ENCODE peak calls at places on chromosomes 1 and 21, in five cellular contexts. One of them, this sample, is unnamed.

GRCh38 chr1:231487019-231487418 is 41.5 kb upstream of the TSNAX start:
- DNase-seq in K562: no peak
- DNase-seq in HepG2: peak
- DNase-seq in HCT116: no peak
- DNase-seq in H1: no peak
- DNase-seq in this sample: no peak

GRCh38 chr1:211377539-211378461 is 51.2 kb downstream of the TRAF5 start:
- DNase-seq in H1: no peak
- DNase-seq in K562: no peak
- DNase-seq in HepG2: no peak
- DNase-seq in HCT116: no peak
- DNase-seq in this sample: no peak

GRCh38 chr21:44535963-44536362 is 4.0 kb downstream of the KRTAP10-1 start:
- DNase-seq in HCT116: no peak
- DNase-seq in K562: no peak
- DNase-seq in H1: peak
- DNase-seq in HepG2: no peak
- DNase-seq in this sample: no peak

GRCh38 chr1:155086856-155087535 is 8.4 kb downstream of the EFNA3 start:
- DNase-seq in H1: peak
- DNase-seq in HepG2: no peak
- DNase-seq in K562: no peak
- DNase-seq in HCT116: no peak
- DNase-seq in this sample: no peak

GRCh38 chr1:44072204-44072603 is 40.9 kb upstream of the SLC6A9 start:
- DNase-seq in H1: no peak
- DNase-seq in HepG2: no peak
- DNase-seq in K562: peak
- DNase-seq in HCT116: peak
- DNase-seq in this sample: no peak

GRCh38 chr1:63794927-63795326 is 21.1 kb downstream of the ROR1 start:
- DNase-seq in HCT116: no peak
- DNase-seq in K562: no peak
- DNase-seq in H1: peak
- DNase-seq in HepG2: no peak
- DNase-seq in this sample: no peak

GRCh38 chr1:116455509-116455908 is 82.5 kb downstream of the ATP1A1 start:
- DNase-seq in H1: no peak
- DNase-seq in HCT116: no peak
- DNase-seq in K562: no peak
- DNase-seq in HepG2: no peak
- DNase-seq in this sample: no peak

GRCh38 chr1:16396591-16396990 is 29.5 kb downstream of the SZRD1 start:
- DNase-seq in HCT116: no peak
- DNase-seq in H1: no peak
- DNase-seq in K562: no peak
- DNase-seq in HepG2: no peak
- DNase-seq in this sample: no peak

GRCh38 chr1:180860535-180860934 is 52.2 kb upstream of the KIAA1614 start:
- DNase-seq in HCT116: no peak
- DNase-seq in H1: no peak
- DNase-seq in HepG2: no peak
- DNase-seq in K562: no peak
- DNase-seq in this sample: no peak

GRCh38 chr1:119227446-119227845 is 87.0 kb upstream of the WARS2 start:
- DNase-seq in HCT116: no peak
- DNase-seq in K562: no peak
- DNase-seq in H1: no peak
- DNase-seq in HepG2: no peak
- DNase-seq in this sample: no peak

GRCh38 chr1:53481456-53481855 is 22.3 kb downstream of the DMRTB1 start:
- DNase-seq in H1: no peak
- DNase-seq in K562: no peak
- DNase-seq in HCT116: no peak
- DNase-seq in HepG2: no peak
- DNase-seq in this sample: no peak

GRCh38 chr1:163022129-163022528 is 47.0 kb upstream of the RGS4 start:
- DNase-seq in HepG2: no peak
- DNase-seq in K562: no peak
- DNase-seq in HCT116: no peak
- DNase-seq in H1: no peak
- DNase-seq in this sample: no peak

GRCh38 chr1:162676087-162676486 is 43.8 kb downstream of the DDR2 start:
- DNase-seq in HCT116: no peak
- DNase-seq in K562: no peak
- DNase-seq in H1: no peak
- DNase-seq in HepG2: no peak
- DNase-seq in this sample: no peak

GRCh38 chr1:67460648-67461500 is 30.7 kb upstream of the SERBP1 start:
- DNase-seq in K562: no peak
- DNase-seq in HepG2: no peak
- DNase-seq in H1: no peak
- DNase-seq in HCT116: no peak
- DNase-seq in this sample: no peak

GRCh38 chr1:218686258-218686657 is 341.1 kb downstream of the TGFB2 start:
- DNase-seq in K562: no peak
- DNase-seq in HepG2: no peak
- DNase-seq in H1: no peak
- DNase-seq in HCT116: no peak
- DNase-seq in this sample: no peak

GRCh38 chr1:31906557-31906956 is 31.6 kb downstream of the PTP4A2 start:
- DNase-seq in K562: no peak
- DNase-seq in H1: no peak
- DNase-seq in HepG2: no peak
- DNase-seq in HCT116: no peak
- DNase-seq in this sample: no peak

GRCh38 chr21:35540950-35541632 is 492.0 kb upstream of the RUNX1 start:
- DNase-seq in HCT116: no peak
- DNase-seq in K562: no peak
- DNase-seq in H1: no peak
- DNase-seq in HepG2: no peak
- DNase-seq in this sample: no peak

GRCh38 chr1:228210076-228210651 is 2.3 kb downstream of the OBSCN start:
- DNase-seq in HepG2: no peak
- DNase-seq in H1: no peak
- DNase-seq in K562: no peak
- DNase-seq in HCT116: peak
- DNase-seq in this sample: no peak

GRCh38 chr1:58447891-58448290 is 98.6 kb downstream of the OMA1 start:
- DNase-seq in K562: no peak
- DNase-seq in HepG2: no peak
- DNase-seq in HCT116: no peak
- DNase-seq in H1: no peak
- DNase-seq in this sample: no peak

GRCh38 chr1:113950908-113951307 is 21.8 kb downstream of the HIPK1 start:
- DNase-seq in HepG2: no peak
- DNase-seq in H1: no peak
- DNase-seq in K562: no peak
- DNase-seq in HCT116: no peak
- DNase-seq in this sample: no peak

GRCh38 chr1:226787071-226787470 is 48.0 kb upstream of the ITPKB start:
- DNase-seq in HCT116: no peak
- DNase-seq in HepG2: no peak
- DNase-seq in H1: no peak
- DNase-seq in K562: no peak
- DNase-seq in this sample: no peak

GRCh38 chr1:221634606-221635005 is 107.3 kb downstream of the DUSP10 start:
- DNase-seq in K562: no peak
- DNase-seq in HCT116: no peak
- DNase-seq in H1: no peak
- DNase-seq in HepG2: no peak
- DNase-seq in this sample: no peak

GRCh38 chr1:218209351-218209861 is 75.7 kb upstream of the RRP15 start:
- DNase-seq in HCT116: peak
- DNase-seq in H1: no peak
- DNase-seq in HepG2: no peak
- DNase-seq in K562: no peak
- DNase-seq in this sample: no peak

GRCh38 chr1:119806489-119806888 is 4.8 kb downstream of the REG4 start:
- DNase-seq in K562: no peak
- DNase-seq in HCT116: no peak
- DNase-seq in HepG2: no peak
- DNase-seq in H1: no peak
- DNase-seq in this sample: no peak

GRCh38 chr1:212498243-212498642 is 65.5 kb downstream of the NENF start:
- DNase-seq in H1: no peak
- DNase-seq in K562: no peak
- DNase-seq in HepG2: no peak
- DNase-seq in HCT116: no peak
- DNase-seq in this sample: no peak

GRCh38 chr1:161915051-161915503 is 108.6 kb downstream of the OLFML2B start:
- DNase-seq in K562: no peak
- DNase-seq in HCT116: no peak
- DNase-seq in HepG2: no peak
- DNase-seq in H1: no peak
- DNase-seq in this sample: peak

GRCh38 chr1:158077366-158078256 is 84.2 kb downstream of the KIRREL1 start:
- DNase-seq in HepG2: no peak
- DNase-seq in H1: no peak
- DNase-seq in K562: no peak
- DNase-seq in HCT116: no peak
- DNase-seq in this sample: no peak

GRCh38 chr1:7690496-7691182 is 80.5 kb upstream of the VAMP3 start:
- DNase-seq in HCT116: no peak
- DNase-seq in K562: no peak
- DNase-seq in HepG2: no peak
- DNase-seq in H1: no peak
- DNase-seq in this sample: no peak

DNA sequence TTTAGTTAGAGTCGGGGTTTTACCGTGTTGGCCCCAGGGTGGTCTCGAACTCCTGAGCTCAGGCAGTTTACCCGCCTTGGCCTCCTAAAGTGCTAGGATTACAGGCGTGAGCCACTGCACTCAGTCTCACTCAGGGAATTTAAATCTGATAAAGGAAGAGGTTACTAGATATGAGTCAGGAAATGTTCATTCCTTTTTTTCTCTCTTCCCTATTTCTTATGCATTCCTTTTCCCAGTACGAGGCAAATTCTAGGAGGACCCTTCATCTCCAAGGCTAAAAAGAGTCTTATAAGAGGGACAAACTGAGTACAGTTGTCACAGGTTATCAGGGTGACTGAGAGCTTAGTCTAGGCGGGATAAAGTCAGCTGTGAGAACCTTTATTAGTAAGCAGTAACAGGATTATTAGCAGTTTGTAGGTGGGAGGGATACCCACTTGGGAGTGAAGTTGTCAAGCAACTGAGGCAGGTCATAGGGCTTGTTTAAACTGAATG is 9.1 kb downstream of the MACF1 start:
- DNase-seq in K562: no peak
- DNase-seq in HCT116: no peak
- DNase-seq in HepG2: no peak
- DNase-seq in H1: no peak
- DNase-seq in this sample: no peak
- H3K4me2 ChIP-seq in K562: peak
- H3K4me2 ChIP-seq in HCT116: peak
- H3K4me2 ChIP-seq in HepG2: peak
- H3K4me2 ChIP-seq in H1: no peak
- H3K4me2 ChIP-seq in this sample: no peak

GRCh38 chr1:12473596-12474329 is 144.2 kb downstream of the DHRS3 start:
- DNase-seq in K562: no peak
- DNase-seq in H1: no peak
- DNase-seq in HCT116: no peak
- DNase-seq in HepG2: no peak
- DNase-seq in this sample: no peak
- TF ChIP-seq SRF in K562: no peak
- TF ChIP-seq SRF in H1: no peak
- TF ChIP-seq SRF in HCT116: no peak
- TF ChIP-seq SRF in HepG2: no peak
- TF ChIP-seq SRF in this sample: no peak

DNA sequence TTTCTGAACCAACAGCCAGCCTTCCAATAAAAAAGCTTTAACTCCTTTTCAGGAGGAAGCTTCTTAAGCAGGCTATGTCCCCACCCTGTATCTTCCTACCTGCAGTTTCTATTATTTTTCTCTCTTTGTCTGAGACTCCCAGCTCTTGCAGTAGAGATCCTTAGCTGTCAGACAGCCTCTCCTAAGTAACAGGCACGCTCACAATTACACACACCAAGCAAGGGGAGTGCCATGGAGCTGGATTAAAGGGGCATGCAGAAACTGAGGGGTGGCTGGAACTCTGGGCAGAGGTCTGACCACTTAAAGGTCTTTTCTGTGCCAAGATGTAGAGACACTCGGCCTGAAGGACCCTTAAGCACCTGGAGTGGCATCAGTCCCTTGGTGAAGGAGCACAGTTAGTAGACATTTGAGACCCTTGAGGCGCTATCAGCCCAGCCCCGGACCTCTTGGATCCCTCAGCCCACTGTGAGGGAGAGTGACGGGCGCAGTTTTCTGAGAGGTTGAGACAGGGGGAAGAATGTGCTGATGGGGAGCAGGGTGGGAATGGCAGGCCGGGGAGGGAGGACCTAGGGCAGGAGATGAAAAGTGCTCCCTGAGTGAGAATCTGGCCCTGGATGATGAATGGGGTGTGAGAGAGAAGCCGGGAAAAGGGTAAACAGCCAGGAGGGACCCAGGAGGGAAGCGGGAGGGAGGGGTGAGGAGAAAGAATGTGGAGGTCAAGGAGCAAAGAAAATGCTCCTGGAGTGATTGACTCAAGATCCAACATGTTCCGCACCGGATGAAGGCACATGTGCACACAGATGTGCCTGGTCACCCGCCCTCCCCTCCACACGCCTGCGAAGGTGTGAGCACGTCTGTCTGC is 13.3 kb downstream of the PLXNA2 start:
- DNase-seq in HepG2: no peak
- DNase-seq in HCT116: no peak
- DNase-seq in K562: no peak
- DNase-seq in H1: no peak
- DNase-seq in this sample: no peak
- H3K4me2 ChIP-seq in HepG2: no peak
- H3K4me2 ChIP-seq in HCT116: no peak
- H3K4me2 ChIP-seq in K562: no peak
- H3K4me2 ChIP-seq in H1: no peak
- H3K4me2 ChIP-seq in this sample: no peak

DNA sequence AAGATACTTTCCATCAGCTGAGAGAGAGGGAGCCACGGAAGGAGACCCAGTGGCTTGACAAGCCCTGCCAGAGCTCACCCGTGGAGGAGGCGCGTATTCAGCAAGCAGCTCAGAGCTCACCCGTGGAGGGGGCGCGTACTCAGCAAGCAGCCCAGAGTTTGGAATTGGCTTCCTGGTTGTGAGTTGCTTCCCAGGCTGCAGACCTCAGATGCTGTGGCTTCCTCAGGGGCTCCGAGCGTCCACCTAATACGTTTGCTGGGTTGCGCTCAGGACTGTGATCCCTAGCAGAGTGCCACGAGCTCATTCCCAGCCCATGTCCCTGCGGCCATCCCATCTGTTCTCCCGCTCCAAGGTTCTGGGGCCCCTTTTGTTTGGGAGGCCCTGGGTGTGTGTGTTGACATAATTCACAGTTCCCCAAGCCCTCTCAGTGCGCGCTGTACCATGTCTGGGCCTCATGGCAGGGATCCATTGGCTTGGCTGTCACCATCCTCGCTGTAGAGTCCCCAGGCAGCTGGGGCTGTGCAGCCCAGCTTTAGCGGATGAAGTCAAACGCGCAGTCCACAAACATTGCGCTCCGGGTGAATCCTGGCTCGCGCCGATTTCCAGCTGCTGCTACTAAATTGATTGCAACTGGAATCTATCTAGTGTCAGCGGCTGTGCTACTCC is 3.6 kb downstream of the AJAP1 start:
- DNase-seq in HepG2: no peak
- DNase-seq in H1: no peak
- DNase-seq in K562: no peak
- DNase-seq in HCT116: no peak
- DNase-seq in this sample: no peak
- TF ChIP-seq SRF in HepG2: no peak
- TF ChIP-seq SRF in H1: no peak
- TF ChIP-seq SRF in K562: no peak
- TF ChIP-seq SRF in HCT116: no peak
- TF ChIP-seq SRF in this sample: no peak